ENCODE peak calls at places on chromosome 10, in nine cellular contexts. M is ovary, I is colonic mucosa, F is kidney, H is left lung, E is upper lobe of left lung, Q is SK-N-SH, J is A549, D is heart left ventricle. X is an unnamed sample.

GRCh38 chr10:93436577-93436976 is 45.6 kb downstream of the MYOF start:
- DNase-seq in D (peak; percentile 56), Q (no peak), I (no peak), H (no peak), J (no peak), F (no peak), E (no peak), M (peak; percentile 69), X (no peak)

GRCh38 chr10:60341969-60342368 is 47.7 kb downstream of the ANK3 start:
- DNase-seq in H (no peak), F (no peak), J (no peak), Q (no peak), D (no peak), I (no peak), E (no peak), M (no peak), X (no peak)

GRCh38 chr10:61211468-61211867 is 241.7 kb downstream of the TMEM26 start:
- DNase-seq in I (no peak), J (no peak), M (no peak), D (no peak), Q (no peak), E (no peak), F (no peak), H (no peak), X (no peak)

GRCh38 chr10:95279042-95279820 is 11.6 kb downstream of the PDLIM1 start:
- DNase-seq in H (no peak), M (no peak), I (no peak), D (no peak), J (peak; percentile 46), E (no peak), Q (no peak), F (no peak), X (no peak)

GRCh38 chr10:80357000-80357803 is 621 bp downstream of the DYDC2 start:
- DNase-seq in F (no peak), M (peak; percentile 8), I (no peak), D (peak; percentile 15), E (no peak), Q (peak; percentile 85), H (no peak), J (no peak), X (no peak)

GRCh38 chr10:98038333-98038732 is 7.9 kb upstream of the CRTAC1 start:
- DNase-seq in I (no peak), Q (no peak), E (peak; percentile 70), F (no peak), H (peak; percentile 38), J (no peak), D (no peak), M (no peak), X (peak; percentile 76)

GRCh38 chr10:112827951-112828350 is 122.1 kb upstream of the TCF7L2 start:
- DNase-seq in F (no peak), Q (no peak), H (no peak), J (no peak), I (no peak), E (no peak), D (no peak), M (no peak), X (no peak)

GRCh38 chr10:12445701-12446334 is 96.5 kb downstream of the CAMK1D start:
- DNase-seq in D (no peak), J (no peak), E (no peak), M (no peak), I (no peak), Q (no peak), F (no peak), H (no peak), X (no peak)

GRCh38 chr10:97647556-97647955 is 7.1 kb downstream of the PI4K2A start:
- DNase-seq in Q (no peak), D (no peak), F (no peak), I (no peak), J (no peak), E (no peak), H (no peak), M (no peak), X (no peak)

GRCh38 chr10:13490503-13490902 is 38.3 kb downstream of the BEND7 start:
- DNase-seq in E (no peak), H (no peak), F (no peak), D (no peak), J (no peak), M (no peak), Q (no peak), I (no peak), X (no peak)

GRCh38 chr10:125260260-125260659 is 99.9 kb upstream of the CTBP2 start:
- DNase-seq in J (no peak), H (no peak), M (no peak), D (no peak), F (no peak), Q (no peak), I (no peak), E (no peak), X (no peak)

GRCh38 chr10:125257521-125258105 is 97.2 kb upstream of the CTBP2 start:
- DNase-seq in I (no peak), M (no peak), F (no peak), H (no peak), J (no peak), D (no peak), Q (peak; percentile 57), E (no peak), X (no peak)

GRCh38 chr10:125261491-125262186 is 101.3 kb upstream of the CTBP2 start:
- DNase-seq in F (no peak), D (no peak), Q (no peak), E (no peak), I (no peak), H (no peak), M (no peak), J (no peak), X (no peak)

GRCh38 chr10:125258676-125259075 is 98.3 kb upstream of the CTBP2 start:
- DNase-seq in D (no peak), H (no peak), M (no peak), F (no peak), Q (no peak), J (no peak), I (no peak), E (no peak), X (no peak)

GRCh38 chr10:125259651-125260050 is 99.3 kb upstream of the CTBP2 start:
- DNase-seq in H (no peak), J (no peak), M (no peak), I (no peak), F (no peak), E (no peak), Q (no peak), D (no peak), X (no peak)
- H3K27ac ChIP-seq in H (no peak overlapping the region), J (no peak overlapping the region), M (no peak overlapping the region), I (no peak overlapping the region), F (no peak overlapping the region), E (no peak overlapping the region), Q (no peak overlapping the region), D (no peak overlapping the region), X (no peak overlapping the region)

DNA sequence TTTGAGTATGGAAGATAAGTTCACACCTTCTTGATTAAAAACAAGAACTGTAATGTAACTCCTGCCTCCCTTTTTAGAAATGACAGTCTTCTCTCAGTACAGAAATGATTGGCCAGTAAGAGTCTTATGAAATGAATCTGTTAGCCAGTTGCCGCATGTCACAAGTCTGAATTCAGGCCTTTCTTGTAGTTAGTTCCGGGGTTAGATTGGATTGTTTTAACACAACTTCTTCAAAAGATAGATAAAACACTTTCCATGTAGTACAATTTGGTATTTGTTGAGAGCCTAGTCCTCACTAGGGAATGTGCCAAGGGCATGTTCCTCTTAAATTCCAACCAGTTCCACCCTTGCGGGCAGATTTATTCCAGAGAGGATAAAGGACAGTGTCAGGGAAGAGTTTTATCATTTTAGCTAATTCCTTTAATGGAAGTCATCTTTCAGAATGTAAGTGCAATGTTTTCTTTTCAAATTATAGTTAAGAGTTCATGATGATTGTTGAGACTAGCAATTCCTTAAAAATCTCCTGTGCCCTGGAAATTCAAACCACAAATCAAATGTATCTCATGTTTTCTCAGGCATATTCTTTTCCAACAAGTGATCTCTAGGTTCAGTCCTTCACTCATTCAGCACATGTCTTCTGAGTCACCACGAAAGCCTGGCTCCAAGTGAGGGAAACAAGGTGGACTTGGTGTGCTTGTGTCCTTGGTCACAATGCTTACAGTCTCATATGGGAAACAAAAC is 4.1 kb downstream of the FHIP2A start:
- DNase-seq in F (no peak), I (no peak), Q (no peak), J (no peak), D (no peak), M (no peak), E (no peak), H (no peak), X (no peak)
- H3K4me1 ChIP-seq in F (peaks cover 11% of the 10 kb centered on the region), I (no peaks in the 10 kb centered on the region), Q (no peaks in the 10 kb centered on the region), J (peaks cover 53% of the 10 kb centered on the region), D (peaks cover 43% of the 10 kb centered on the region), M (peaks cover 15% of the 10 kb centered on the region), E (peaks cover 39% of the 10 kb centered on the region), H (peaks cover 54% of the 10 kb centered on the region), X (peaks cover 28% of the 10 kb centered on the region)

GRCh38 chr10:50561816-50562215 is 61.9 kb downstream of the SGMS1 start:
- DNase-seq in E (no peak), J (peak; percentile 14), I (no peak), Q (peak; percentile 33), H (no peak), F (no peak), D (no peak), M (no peak), X (no peak)

GRCh38 chr10:50558368-50558767 is 65.4 kb downstream of the SGMS1 start:
- DNase-seq in I (no peak), F (no peak), Q (no peak), H (no peak), M (no peak), E (no peak), D (no peak), J (no peak), X (no peak)

GRCh38 chr10:50560370-50560769 is 63.4 kb downstream of the SGMS1 start:
- DNase-seq in M (no peak), J (no peak), Q (no peak), D (no peak), F (no peak), I (no peak), H (no peak), E (no peak), X (no peak)

GRCh38 chr10:50563906-50564305 is 59.9 kb downstream of the SGMS1 start:
- DNase-seq in F (no peak), H (no peak), M (no peak), Q (no peak), E (no peak), D (no peak), J (no peak), I (peak; percentile 38), X (no peak)

GRCh38 chr10:50561266-50561665 is 62.5 kb downstream of the SGMS1 start:
- DNase-seq in J (no peak), H (no peak), F (no peak), E (no peak), M (no peak), D (no peak), I (no peak), Q (no peak), X (no peak)
- H3K27ac ChIP-seq in J (no peak overlapping the region), H (no peak overlapping the region), F (peak overlapping the region; percentile 81), E (peak overlapping the region; percentile 42), M (peak overlapping the region; percentile 2), D (peak overlapping the region; percentile 21), I (no peak overlapping the region), Q (peak overlapping the region; percentile 72), X (no peak overlapping the region)

DNA sequence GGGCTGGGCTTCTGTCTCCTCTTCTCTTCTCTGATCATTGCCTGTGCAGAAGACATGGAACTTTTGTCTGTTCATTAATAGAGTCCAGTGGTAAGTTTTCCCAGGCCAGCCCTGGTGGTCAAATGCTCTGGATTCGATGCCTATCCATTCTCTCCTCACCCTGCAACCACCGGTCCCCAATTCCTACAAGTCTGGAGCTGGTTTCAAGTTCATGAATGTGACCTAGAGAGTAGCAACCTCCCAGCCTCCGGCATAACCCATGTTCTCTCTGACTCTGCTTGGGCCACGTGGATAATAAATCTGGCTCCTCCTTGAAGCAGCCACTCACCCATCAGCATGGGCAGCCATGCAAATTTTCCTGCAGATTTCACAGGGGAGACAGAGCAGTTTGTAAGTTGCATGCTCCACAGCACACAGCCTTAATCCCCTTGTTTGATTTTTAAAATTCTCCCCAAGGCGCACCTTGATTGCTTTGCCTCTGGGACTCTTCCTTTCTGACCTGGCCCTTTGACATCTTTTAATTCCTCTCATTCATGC is 37.3 kb upstream of the PDZD8 start:
- DNase-seq in Q (no peak), M (no peak), E (no peak), H (no peak), J (no peak), I (no peak), D (no peak), F (no peak), X (no peak)
- H3K4me1 ChIP-seq in Q (peaks cover 8% of the 10 kb centered on the region), M (no peaks in the 10 kb centered on the region), E (peaks cover 14% of the 10 kb centered on the region), H (peaks cover 16% of the 10 kb centered on the region), J (peaks cover 46% of the 10 kb centered on the region), I (no peaks in the 10 kb centered on the region), D (no peaks in the 10 kb centered on the region), F (no peaks in the 10 kb centered on the region), X (no peaks in the 10 kb centered on the region)

X was measured in upper lobe of right lung.